ENCODE peak calls at places on chromosomes 2 and 18, in four cellular contexts. I, V, P and G are unnamed samples.

GRCh38 chr18:74652392-74652988 is 54.8 kb downstream of the ZNF407 start:
- DNase-seq in P (no peak), V (no peak), I (no peak), G (peak)

GRCh38 chr2:143607446-143608110 is 478.4 kb downstream of the ARHGAP15 start:
- DNase-seq in V (no peak), I (no peak), P (no peak), G (no peak)

GRCh38 chr18:44744206-44745180 is 63.8 kb downstream of the SETBP1 start:
- DNase-seq in V (no peak), I (peak), P (peak), G (no peak)

GRCh38 chr2:25338401-25338800 is 3.3 kb downstream of the DNMT3A start:
- DNase-seq in P (no peak), V (no peak), I (no peak), G (no peak)

GRCh38 chr2:101981484-101981883 is 10.3 kb upstream of the IL1R2 start:
- DNase-seq in V (no peak), P (no peak), I (no peak), G (no peak)

GRCh38 chr2:237904806-237905599 is 45.6 kb downstream of the RAMP1 start:
- DNase-seq in P (peak), I (peak), V (peak), G (no peak)

GRCh38 chr2:126887506-126887905 is 11.2 kb upstream of the TEX51 start:
- DNase-seq in P (no peak), V (no peak), I (no peak), G (no peak)

GRCh38 chr2:156334496-156335478 is 2.3 kb upstream of the NR4A2 start:
- DNase-seq in P (peak), I (peak), V (peak), G (peak)

GRCh38 chr18:59383831-59384230 is 24.8 kb upstream of the LMAN1 start:
- DNase-seq in V (no peak), P (no peak), I (no peak), G (no peak)

GRCh38 chr2:73078457-73079411 is 7.2 kb upstream of the SFXN5 start:
- DNase-seq in I (no peak), V (no peak), P (no peak), G (no peak)

GRCh38 chr2:21395366-21395765 is 271.6 kb downstream of the TDRD15 start:
- DNase-seq in I (no peak), P (no peak), V (no peak), G (no peak)

GRCh38 chr2:18232731-18233438 is 327.6 kb downstream of the RDH14 start:
- DNase-seq in I (no peak), V (no peak), P (no peak), G (no peak)

GRCh38 chr2:94871226-94872087 is at the start of gene TEKT4:
- DNase-seq in I (peak), V (no peak), P (no peak), G (no peak)

GRCh38 chr2:173881466-173881865 is 83.7 kb downstream of the SP3 start:
- DNase-seq in I (peak), P (no peak), V (peak), G (no peak)

GRCh38 chr2:17940105-17940630 is 61.7 kb downstream of the KCNS3 start:
- DNase-seq in P (no peak), I (no peak), V (no peak), G (no peak)

GRCh38 chr2:138421315-138421970 is 80.1 kb upstream of the SPOPL start:
- DNase-seq in P (no peak), V (no peak), I (no peak), G (no peak)

GRCh38 chr2:147433822-147434221 is 411.0 kb upstream of the ACVR2A start:
- DNase-seq in I (peak), P (no peak), V (no peak), G (no peak)

GRCh38 chr18:26685438-26686173 is 137.3 kb upstream of the KCTD1 start:
- DNase-seq in P (no peak), I (no peak), V (no peak), G (no peak)

GRCh38 chr18:662197-662596 is 4.7 kb downstream of the TYMS start:
- DNase-seq in I (no peak), P (no peak), V (no peak), G (no peak)

GRCh38 chr2:108854484-108854883 is 67.9 kb downstream of the CCDC138 start:
- DNase-seq in I (no peak), V (no peak), P (no peak), G (no peak)

GRCh38 chr18:51195086-51195601 is 2.3 kb downstream of the MEX3C start:
- DNase-seq in P (no peak), I (no peak), V (no peak), G (no peak)

GRCh38 chr18:51195602-51196115 is 1.8 kb downstream of the MEX3C start:
- DNase-seq in I (peak), P (no peak), V (no peak), G (peak)

GRCh38 chr18:51196116-51196810 is 1.2 kb downstream of the MEX3C start:
- DNase-seq in P (peak), I (peak), V (peak), G (peak)

GRCh38 chr18:51193621-51194287 is 3.7 kb downstream of the MEX3C start:
- DNase-seq in P (no peak), I (no peak), V (no peak), G (no peak)

GRCh38 chr18:51194604-51195003 is 2.9 kb downstream of the MEX3C start:
- DNase-seq in P (no peak), I (no peak), V (no peak), G (no peak)
- H3K4me3 ChIP-seq in P (no peak), I (no peak), V (no peak), G (peak)

DNA sequence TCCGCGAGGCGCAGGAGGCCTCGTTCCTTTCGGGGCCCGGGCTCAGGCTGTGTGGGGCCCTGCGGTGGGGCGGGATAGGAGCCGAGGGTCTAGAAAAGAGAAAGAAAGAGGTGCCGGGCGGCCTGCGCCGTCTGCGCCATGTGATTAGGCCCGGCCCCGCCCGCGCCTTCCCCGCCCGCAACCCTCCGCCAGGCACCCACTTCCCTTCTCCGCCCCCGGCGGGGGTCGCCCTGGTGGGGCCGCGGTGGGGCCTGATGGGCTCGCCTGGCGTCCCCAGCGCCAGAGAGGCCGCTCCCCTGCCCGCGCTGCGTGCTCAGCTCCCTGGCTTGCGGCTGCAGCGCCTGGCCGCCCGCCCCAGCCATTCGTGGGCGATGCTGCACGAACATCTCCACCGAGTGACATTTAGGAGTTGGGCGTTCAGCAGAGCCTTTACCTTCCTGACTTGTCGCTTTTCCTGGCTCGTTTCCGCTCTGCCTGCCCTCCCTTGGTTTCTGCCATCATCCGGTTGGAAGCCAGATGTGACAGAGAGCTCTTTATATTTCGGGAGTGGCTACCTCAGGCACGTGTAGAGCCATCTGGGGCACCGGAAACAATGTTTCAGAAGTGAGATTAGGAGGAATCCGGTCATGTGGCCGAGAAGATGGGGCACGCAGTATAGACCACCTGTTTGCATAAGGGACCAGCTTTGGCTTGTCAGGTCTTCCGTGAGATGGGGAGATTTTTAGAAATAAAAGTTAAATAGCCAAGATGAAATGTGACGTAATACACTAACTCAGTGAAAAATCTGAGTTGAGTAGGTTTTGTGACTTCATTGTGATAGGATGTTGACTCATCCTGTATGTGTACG is 1.1 kb downstream of the GLS start:
- DNase-seq in P (peak), V (peak), I (peak), G (peak)
- TF ChIP-seq POLR2A in P (peak), V (peak), I (peak), G (no peak)

GRCh38 chr18:12574494-12575185 is 83.3 kb downstream of the SPIRE1 start:
- DNase-seq in I (peak), V (no peak), P (no peak), G (no peak)

GRCh38 chr18:12585218-12585617 is 72.7 kb downstream of the SPIRE1 start:
- DNase-seq in V (no peak), I (no peak), P (no peak), G (no peak)

GRCh38 chr18:12580630-12581342 is 77.1 kb downstream of the SPIRE1 start:
- DNase-seq in I (peak), P (no peak), V (no peak), G (no peak)

GRCh38 chr18:12577848-12578247 is 80.1 kb downstream of the SPIRE1 start:
- DNase-seq in V (no peak), P (no peak), I (no peak), G (no peak)

DNA sequence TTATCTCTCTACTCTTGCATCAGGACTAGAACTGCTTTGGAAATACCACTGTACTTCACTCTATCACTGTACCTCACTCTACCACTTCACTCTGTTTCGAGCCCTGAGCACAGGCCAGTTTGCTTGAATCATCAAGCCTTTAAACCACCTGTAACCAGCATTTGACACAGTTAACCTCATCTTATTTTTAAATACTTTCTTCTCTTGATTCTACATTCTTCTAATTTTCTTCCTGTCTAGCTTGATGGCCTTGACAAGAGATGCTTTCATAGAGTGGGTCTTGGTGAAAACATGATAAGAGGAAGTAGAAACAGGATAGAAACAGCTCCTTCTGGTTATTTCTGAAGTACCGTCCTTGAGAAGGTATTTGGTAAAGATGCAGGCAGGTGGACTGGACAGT is 78.1 kb downstream of the SPIRE1 start:
- DNase-seq in P (no peak), I (no peak), V (no peak), G (no peak)
- H3K27ac ChIP-seq in P (no peak), I (peak), V (no peak), G (no peak)

DNA sequence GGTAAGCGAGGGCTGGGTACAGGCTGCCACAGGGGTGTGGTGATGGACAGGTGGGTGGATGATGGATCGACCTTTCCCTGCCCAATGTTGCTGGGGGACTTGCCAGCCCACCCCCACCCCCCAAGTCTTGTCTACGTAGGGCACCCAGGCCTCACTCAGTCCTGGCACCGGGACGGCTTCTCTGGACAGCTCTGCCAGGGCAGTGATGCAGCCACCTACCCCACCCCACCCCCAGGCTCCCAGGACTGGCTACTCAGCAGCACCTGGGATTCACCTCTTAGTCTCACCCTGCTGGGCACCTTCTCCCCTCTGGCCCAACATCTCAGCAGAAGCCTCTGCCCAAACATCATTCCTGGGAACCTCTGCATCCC is 55.7 kb downstream of the ANKMY1 start:
- DNase-seq in I (no peak), P (no peak), V (no peak), G (no peak)
- H3K4me3 ChIP-seq in I (no peak), P (no peak), V (no peak), G (no peak)

GRCh38 chr2:26584656-26585055 is 56.5 kb downstream of the CIB4 start:
- DNase-seq in P (peak), V (no peak), I (no peak), G (no peak)

GRCh38 chr2:26585100-26585499 is 56.1 kb downstream of the CIB4 start:
- DNase-seq in I (no peak), P (peak), V (no peak), G (no peak)

GRCh38 chr2:26584191-26584590 is 57.0 kb downstream of the CIB4 start:
- DNase-seq in I (no peak), V (no peak), P (no peak), G (no peak)

GRCh38 chr2:26587966-26588365 is 53.2 kb downstream of the CIB4 start:
- DNase-seq in V (no peak), I (no peak), P (peak), G (no peak)

GRCh38 chr2:26585966-26586365 is 55.2 kb downstream of the CIB4 start:
- DNase-seq in I (no peak), V (no peak), P (peak), G (no peak)
- TF ChIP-seq POLR2A in I (no peak), V (no peak), P (no peak), G (no peak)

GRCh38 chr2:84838434-84839145 is 42.3 kb downstream of the TRABD2A start:
- DNase-seq in I (no peak), V (no peak), P (no peak), G (no peak)

GRCh38 chr2:84844141-84844540 is 36.7 kb downstream of the TRABD2A start:
- DNase-seq in V (no peak), I (no peak), P (no peak), G (no peak)

GRCh38 chr2:84839851-84840250 is 41.0 kb downstream of the TRABD2A start:
- DNase-seq in V (no peak), I (no peak), P (no peak), G (no peak)

GRCh38 chr2:84841577-84841976 is 39.3 kb downstream of the TRABD2A start:
- DNase-seq in I (no peak), V (no peak), P (no peak), G (no peak)

GRCh38 chr2:84840306-84840705 is 40.6 kb downstream of the TRABD2A start:
- DNase-seq in I (no peak), P (no peak), V (no peak), G (no peak)
- H3K27ac ChIP-seq in I (no peak), P (no peak), V (no peak), G (no peak)

GRCh38 chr2:240230424-240230945 is 90.0 kb upstream of the OTOS start:
- DNase-seq in I (no peak), P (peak), V (no peak), G (no peak)
- H3K4me3 ChIP-seq in I (no peak), P (no peak), V (no peak), G (no peak)

GRCh38 chr2:216632952-216633615 is at the start of gene IGFBP2:
- DNase-seq in P (no peak), V (no peak), I (peak), G (no peak)
- TF ChIP-seq POLR2A in P (no peak), V (no peak), I (no peak), G (no peak)

DNA sequence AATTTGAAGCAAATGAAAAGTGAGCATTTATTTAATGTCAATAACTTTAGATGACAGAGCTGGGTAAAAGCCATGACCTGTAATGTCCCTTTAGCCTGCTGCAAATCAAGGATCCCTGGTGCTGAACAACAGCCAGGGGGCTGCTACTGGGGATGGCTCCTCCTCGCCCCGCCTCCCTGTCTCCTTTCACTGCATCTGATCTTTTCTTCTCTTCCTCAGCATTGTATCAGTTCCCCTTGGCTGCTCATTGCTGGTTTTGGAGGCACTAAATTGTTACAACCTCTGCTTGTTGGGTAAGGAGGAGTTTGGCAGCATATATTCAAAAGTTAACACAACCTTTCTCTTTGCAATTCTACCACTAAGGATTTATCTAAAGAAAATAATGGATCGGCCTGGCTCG is 236.3 kb upstream of the ID2 start:
- DNase-seq in V (no peak), P (peak), I (no peak), G (no peak)
- H3K27ac ChIP-seq in V (no peak), P (no peak), I (no peak), G (no peak)